ENCODE peak calls at places on chromosome 5, in eight cellular contexts. M is Calu3, Q is SIG-M5, X is T-helper 1 cell, K is NCI-H1417, Z is mucosa of descending colon, E is HTR-8/SVneo, S is H7. W is an unnamed sample.

GRCh38 chr5:53373420-53374188 is 106.8 kb upstream of the FST start:
- DNase-seq in M (no peak), Q (no peak), X (no peak), K (peak; percentile 43), Z (no peak), E (no peak), S (no peak), W (no peak)

GRCh38 chr5:74767579-74767913 is 497 bp downstream of the NSA2 start:
- DNase-seq in M (no peak), Q (no peak), X (no peak), K (no peak), Z (peak; percentile 56), E (peak; percentile 22), S (no peak), W (no peak)

GRCh38 chr5:23446436-23446835 is 61.0 kb upstream of the PRDM9 start:
- DNase-seq in M (no peak), Q (no peak), X (no peak), K (no peak), Z (peak; percentile 4), E (no peak), S (no peak), W (no peak)

GRCh38 chr5:20340123-20340522 is 352.1 kb upstream of the CDH18 start:
- DNase-seq in M (no peak), Q (no peak), X (no peak), K (no peak), Z (no peak), E (no peak), S (no peak), W (no peak)

GRCh38 chr5:125835293-125836172 is 587.7 kb upstream of the GRAMD2B start:
- DNase-seq in M (peak; percentile 62), Q (no peak), X (no peak), K (no peak), Z (peak; percentile 66), E (peak; percentile 3), S (peak; percentile 55), W (no peak)

GRCh38 chr5:64971538-64971937 is 202.8 kb downstream of the CWC27 start:
- DNase-seq in M (no peak), Q (no peak), X (no peak), K (no peak), Z (no peak), E (no peak), S (no peak), W (no peak)

GRCh38 chr5:142866563-142867275 is 96.5 kb downstream of the ARHGAP26 start:
- DNase-seq in M (peak; percentile 66), Q (no peak), X (peak; percentile 20), K (peak; percentile 65), Z (peak; percentile 85), E (peak; percentile 68), S (peak; percentile 69), W (peak; percentile 9)

GRCh38 chr5:74312746-74313145 is 327.8 kb downstream of the ENC1 start:
- DNase-seq in M (no peak), Q (no peak), X (no peak), K (no peak), Z (no peak), E (no peak), S (no peak), W (no peak)

GRCh38 chr5:79935992-79936643 is 54.9 kb downstream of the MTX3 start:
- DNase-seq in M (no peak), Q (no peak), X (no peak), K (no peak), Z (no peak), E (no peak), S (no peak), W (no peak)

GRCh38 chr5:178869577-178869976 is 9.8 kb downstream of the ZNF354B start:
- DNase-seq in M (no peak), Q (no peak), X (no peak), K (no peak), Z (no peak), E (peak; percentile 46), S (no peak), W (no peak)

GRCh38 chr5:115818821-115819220 is 2.4 kb upstream of the CDO1 start:
- DNase-seq in M (no peak), Q (no peak), X (no peak), K (no peak), Z (no peak), E (no peak), S (no peak), W (no peak)

GRCh38 chr5:175378444-175379028 is 65.4 kb downstream of the DRD1 start:
- DNase-seq in M (no peak), Q (no peak), X (no peak), K (peak; percentile 92), Z (peak; percentile 30), E (peak; percentile 84), S (no peak), W (no peak)

GRCh38 chr5:5884593-5884992 is 462.1 kb downstream of the ICE1 start:
- DNase-seq in M (no peak), Q (no peak), X (no peak), K (no peak), Z (no peak), E (no peak), S (no peak), W (no peak)

GRCh38 chr5:62661126-62661525 is 82.5 kb downstream of the LRRC70 start:
- DNase-seq in M (no peak), Q (no peak), X (no peak), K (no peak), Z (no peak), E (no peak), S (no peak), W (no peak)

GRCh38 chr5:139658928-139659667 is 10.9 kb downstream of the CXXC5 start:
- DNase-seq in M (no peak), Q (no peak), X (no peak), K (no peak), Z (no peak), E (no peak), S (peak; percentile 82), W (no peak)

GRCh38 chr5:167303582-167303981 is 987.9 kb upstream of the WWC1 start:
- DNase-seq in M (no peak), Q (no peak), X (no peak), K (no peak), Z (no peak), E (no peak), S (no peak), W (no peak)

GRCh38 chr5:65867509-65868195 is 58.7 kb upstream of the ERBIN start:
- DNase-seq in M (no peak), Q (no peak), X (no peak), K (no peak), Z (no peak), E (no peak), S (no peak), W (no peak)

GRCh38 chr5:163790497-163790896 is 285.1 kb downstream of the MAT2B start:
- DNase-seq in M (no peak), Q (no peak), X (no peak), K (no peak), Z (no peak), E (no peak), S (no peak), W (no peak)

GRCh38 chr5:6644841-6645240 is 11.6 kb downstream of the SRD5A1 start:
- DNase-seq in M (no peak), Q (no peak), X (no peak), K (no peak), Z (no peak), E (no peak), S (no peak), W (no peak)

GRCh38 chr5:118968925-118969375 is 19.4 kb downstream of the DTWD2 start:
- DNase-seq in M (no peak), Q (no peak), X (no peak), K (no peak), Z (no peak), E (no peak), S (no peak), W (no peak)

GRCh38 chr5:153350192-153350883 is 140.1 kb upstream of the GRIA1 start:
- DNase-seq in M (no peak), Q (no peak), X (no peak), K (no peak), Z (no peak), E (no peak), S (peak; percentile 13), W (no peak)

GRCh38 chr5:24823625-24824024 is 178.8 kb upstream of the CDH10 start:
- DNase-seq in M (no peak), Q (no peak), X (no peak), K (no peak), Z (no peak), E (peak; percentile 48), S (no peak), W (no peak)

GRCh38 chr5:167352801-167353200 is 938.6 kb upstream of the WWC1 start:
- DNase-seq in M (no peak), Q (no peak), X (no peak), K (no peak), Z (no peak), E (peak; percentile 10), S (no peak), W (no peak)

GRCh38 chr5:66807743-66808142 is 211.6 kb downstream of the MAST4 start:
- DNase-seq in M (peak; percentile 42), Q (no peak), X (no peak), K (peak; percentile 65), Z (peak; percentile 38), E (peak; percentile 36), S (peak; percentile 29), W (no peak)

GRCh38 chr5:150630459-150631325 is 9.8 kb upstream of the SYNPO start:
- DNase-seq in M (no peak), Q (no peak), X (no peak), K (no peak), Z (no peak), E (no peak), S (no peak), W (no peak)

GRCh38 chr5:95960802-95961616 is 642 bp downstream of the ELL2 start:
- DNase-seq in M (peak; percentile 96), Q (no peak), X (peak; percentile 61), K (peak; percentile 48), Z (peak; percentile 80), E (no peak), S (peak; percentile 85), W (peak; percentile 81)

GRCh38 chr5:77211013-77211690 is 672 bp downstream of the PDE8B start:
- DNase-seq in M (peak; percentile 18), Q (no peak), X (no peak), K (peak; percentile 35), Z (no peak), E (peak; percentile 35), S (peak; percentile 73), W (no peak)

GRCh38 chr5:169895876-169896275 is 84.4 kb downstream of the INSYN2B start:
- DNase-seq in M (no peak), Q (no peak), X (no peak), K (no peak), Z (no peak), E (no peak), S (no peak), W (no peak)